ENCODE peak calls at places on chromosomes 12 and 14, in seven cellular contexts. C is uterus, V is HCT116, Q is IMR-90, K is H1, M is transverse colon, R is A549. Y is an unnamed sample.

GRCh38 chr12:1933342-1933992 is 15.0 kb upstream of the CACNA2D4 start:
- DNase-seq in C (peak), V (no peak), Q (peak), K (no peak), M (no peak), R (no peak), Y (no peak)

GRCh38 chr12:76250256-76250655 is 98.0 kb downstream of the BBS10 start:
- DNase-seq in C (no peak), V (no peak), Q (peak), K (no peak), M (no peak), R (no peak), Y (no peak)

GRCh38 chr12:56590237-56590830 is 39.8 kb downstream of the BAZ2A start:
- DNase-seq in C (no peak), V (no peak), Q (peak), K (no peak), M (no peak), R (peak), Y (no peak)

GRCh38 chr12:120342156-120342555 is 14.6 kb upstream of the PLA2G1B start:
- DNase-seq in C (no peak), V (no peak), Q (no peak), K (no peak), M (no peak), R (no peak), Y (peak)

GRCh38 chr14:92646952-92647461 is 101.4 kb downstream of the LGMN start:
- DNase-seq in C (peak), V (no peak), Q (peak), K (no peak), M (peak), R (peak), Y (no peak)

GRCh38 chr12:12147111-12147510 is 76.4 kb downstream of the BCL2L14 start:
- DNase-seq in C (no peak), V (no peak), Q (no peak), K (no peak), M (no peak), R (no peak), Y (no peak)

GRCh38 chr12:79174656-79175055 is 310.1 kb downstream of the SYT1 start:
- DNase-seq in C (no peak), V (peak), Q (peak), K (no peak), M (no peak), R (peak), Y (no peak)

GRCh38 chr12:38538319-38538718 is 221.7 kb downstream of the ALG10B start:
- DNase-seq in C (no peak), V (no peak), Q (no peak), K (no peak), M (no peak), R (no peak), Y (no peak)

GRCh38 chr14:32657081-32657480 is 281.6 kb upstream of the NPAS3 start:
- DNase-seq in C (no peak), V (no peak), Q (peak), K (no peak), M (peak), R (peak), Y (no peak)

GRCh38 chr14:61322011-61322798 is 826 bp downstream of the PRKCH start:
- DNase-seq in C (peak), V (no peak), Q (no peak), K (no peak), M (peak), R (no peak), Y (peak)

GRCh38 chr12:126343352-126343751 is 1278.1 kb downstream of the AACS start:
- DNase-seq in C (no peak), V (no peak), Q (no peak), K (no peak), M (no peak), R (no peak), Y (no peak)

GRCh38 chr12:117643971-117644370 is 282.5 kb upstream of the NOS1 start:
- DNase-seq in C (no peak), V (no peak), Q (no peak), K (no peak), M (no peak), R (no peak), Y (no peak)

GRCh38 chr12:114447274-114447716 is 41.4 kb upstream of the TBX5 start:
- DNase-seq in C (no peak), V (no peak), Q (no peak), K (no peak), M (no peak), R (no peak), Y (no peak)

GRCh38 chr12:29534935-29535334 is 37.4 kb upstream of the OVCH1 start:
- DNase-seq in C (no peak), V (no peak), Q (peak), K (no peak), M (no peak), R (no peak), Y (no peak)

GRCh38 chr14:44369401-44370123 is 137.5 kb downstream of the FSCB start:
- DNase-seq in C (no peak), V (no peak), Q (no peak), K (no peak), M (no peak), R (no peak), Y (no peak)

GRCh38 chr12:101927042-101927441 is 49.7 kb downstream of the DRAM1 start:
- DNase-seq in C (no peak), V (no peak), Q (peak), K (no peak), M (no peak), R (no peak), Y (no peak)

GRCh38 chr12:15404485-15404884 is 82.2 kb downstream of the PTPRO start:
- DNase-seq in C (no peak), V (no peak), Q (no peak), K (no peak), M (no peak), R (no peak), Y (no peak)

GRCh38 chr12:20946732-20947131 is 136.2 kb downstream of the SLCO1B3 start:
- DNase-seq in C (no peak), V (peak), Q (no peak), K (no peak), M (no peak), R (peak), Y (no peak)

GRCh38 chr14:61568572-61569011 is 126.7 kb upstream of the HIF1A start:
- DNase-seq in C (no peak), V (no peak), Q (no peak), K (no peak), M (peak), R (no peak), Y (peak)

GRCh38 chr12:52427083-52427482 is 7.1 kb downstream of the KRT75 start:
- DNase-seq in C (no peak), V (peak), Q (no peak), K (no peak), M (no peak), R (no peak), Y (no peak)

GRCh38 chr12:52425466-52425865 is 8.7 kb downstream of the KRT75 start:
- DNase-seq in C (no peak), V (no peak), Q (no peak), K (no peak), M (no peak), R (no peak), Y (no peak)

GRCh38 chr12:52423035-52423434 is 11.1 kb downstream of the KRT75 start:
- DNase-seq in C (peak), V (no peak), Q (no peak), K (no peak), M (no peak), R (no peak), Y (no peak)

GRCh38 chr12:52426034-52426433 is 8.1 kb downstream of the KRT75 start:
- DNase-seq in C (no peak), V (no peak), Q (no peak), K (no peak), M (no peak), R (no peak), Y (no peak)

DNA sequence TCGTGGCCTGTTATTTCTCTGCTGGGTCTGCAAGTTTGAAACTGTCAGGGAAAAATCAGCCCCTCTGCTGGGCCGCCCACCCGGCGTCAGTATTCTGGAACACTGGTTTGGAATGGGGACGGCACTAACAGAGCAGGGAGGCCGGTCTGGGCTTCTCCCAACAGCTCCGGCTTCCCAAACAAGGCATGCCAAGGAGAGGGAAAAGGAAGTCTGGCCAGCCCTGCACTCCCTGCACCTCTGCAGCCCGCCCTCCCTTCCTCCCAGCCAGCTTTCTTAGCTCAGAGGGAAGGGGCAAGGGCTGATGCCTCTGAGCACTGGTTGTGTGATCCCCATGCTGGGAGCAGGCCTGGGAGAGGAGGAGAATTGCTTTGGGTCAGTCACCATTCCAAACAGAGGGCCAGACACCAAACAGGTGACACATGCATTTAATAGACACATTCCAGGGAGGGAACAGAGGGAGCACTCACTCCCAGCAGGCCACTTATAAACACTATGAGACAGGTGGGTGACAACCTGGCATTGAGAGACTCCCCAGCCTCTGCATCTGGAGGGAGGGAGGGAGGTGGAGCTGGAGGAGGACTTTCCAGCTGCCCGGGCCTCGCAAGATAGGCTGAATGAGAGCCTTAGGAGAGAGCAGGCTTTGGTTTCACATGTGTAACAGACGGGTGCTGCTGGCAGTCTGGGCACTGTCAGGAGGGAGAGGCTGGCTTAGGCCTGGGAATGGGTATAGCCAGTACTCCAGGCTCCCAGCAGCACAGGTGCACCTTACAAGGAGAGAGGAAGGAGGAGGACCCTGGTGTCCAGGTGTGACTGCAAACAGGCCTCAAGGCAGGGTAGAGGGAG is 10.3 kb downstream of the KRT75 start:
- DNase-seq in C (no peak), V (no peak), Q (no peak), K (no peak), M (no peak), R (no peak), Y (no peak)
- TF ChIP-seq POLR2A in C (no peak), V (no peak), Q (no peak), K (no peak), M (no peak), R (no peak), Y (no peak)

GRCh38 chr12:32535260-32535999 is 136.1 kb downstream of the FGD4 start:
- DNase-seq in C (peak), V (no peak), Q (peak), K (no peak), M (peak), R (peak), Y (peak)
- TF ChIP-seq POLR2A in C (no peak), V (no peak), Q (peak), K (no peak), M (peak), R (no peak), Y (peak)

GRCh38 chr12:52006726-52007157 is at the start of gene TAMALIN:
- DNase-seq in C (peak), V (no peak), Q (peak), K (no peak), M (peak), R (no peak), Y (peak)
- TF ChIP-seq POLR2A in C (peak), V (no peak), Q (peak), K (no peak), M (peak), R (no peak), Y (peak)

GRCh38 chr12:6965026-6965661 is 5.3 kb downstream of the PHB2 start:
- DNase-seq in C (peak), V (peak), Q (peak), K (no peak), M (peak), R (peak), Y (peak)
- TF ChIP-seq POLR2A in C (no peak), V (peak), Q (no peak), K (no peak), M (peak), R (no peak), Y (no peak)

DNA sequence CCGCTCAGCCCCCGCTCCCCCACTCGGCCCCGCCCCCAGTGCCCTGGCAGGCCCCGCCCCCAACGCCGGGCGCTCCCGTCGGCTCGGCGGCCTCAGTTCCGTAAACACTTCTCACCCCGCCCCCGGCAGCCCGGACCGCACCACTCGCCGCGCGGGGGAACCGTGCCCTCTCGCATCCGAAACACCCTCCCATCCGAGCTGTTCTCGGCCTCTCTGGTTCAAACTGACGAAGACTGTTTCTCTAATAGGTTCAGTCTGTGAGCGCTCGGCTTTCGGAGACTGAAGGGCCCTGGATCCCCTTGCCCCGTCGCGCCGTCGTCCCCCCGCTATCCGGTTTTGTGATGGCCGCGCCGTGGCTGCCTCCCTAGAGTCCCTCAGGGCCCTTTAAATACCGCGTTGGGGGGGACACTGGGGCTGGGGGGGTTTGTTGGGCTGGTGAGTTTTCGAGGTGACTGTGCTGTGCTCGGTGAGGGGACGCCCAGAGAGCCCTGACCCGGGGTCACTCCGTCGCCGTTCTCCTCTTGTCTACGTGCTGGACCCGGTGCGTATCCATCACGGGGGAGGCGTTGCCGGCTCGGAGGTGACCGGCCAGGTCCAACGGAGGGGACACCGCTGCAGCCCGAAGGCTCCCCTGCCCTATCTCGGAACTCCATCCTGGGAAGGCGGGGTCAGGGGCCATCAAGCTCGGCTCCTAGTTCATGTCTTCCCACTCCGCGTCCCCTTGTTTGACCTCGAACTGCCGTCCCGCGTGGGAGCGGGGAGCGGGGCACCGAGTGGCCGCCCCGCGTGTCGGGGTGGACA is at the start of gene TCP11L2:
- DNase-seq in C (peak), V (no peak), Q (peak), K (no peak), M (peak), R (peak), Y (peak)
- TF ChIP-seq POLR2A in C (peak), V (no peak), Q (peak), K (no peak), M (peak), R (no peak), Y (no peak)

GRCh38 chr14:105445290-105445689 is 25.7 kb downstream of the MTA1 start:
- DNase-seq in C (no peak), V (no peak), Q (no peak), K (no peak), M (no peak), R (no peak), Y (no peak)

GRCh38 chr14:105444859-105445258 is 25.2 kb downstream of the MTA1 start:
- DNase-seq in C (no peak), V (no peak), Q (no peak), K (no peak), M (no peak), R (no peak), Y (no peak)

GRCh38 chr14:105447651-105448640 is 26.7 kb upstream of the CRIP2 start:
- DNase-seq in C (no peak), V (no peak), Q (no peak), K (no peak), M (no peak), R (no peak), Y (no peak)

GRCh38 chr14:105446971-105447370 is 27.3 kb downstream of the MTA1 start:
- DNase-seq in C (no peak), V (no peak), Q (no peak), K (no peak), M (no peak), R (no peak), Y (no peak)

DNA sequence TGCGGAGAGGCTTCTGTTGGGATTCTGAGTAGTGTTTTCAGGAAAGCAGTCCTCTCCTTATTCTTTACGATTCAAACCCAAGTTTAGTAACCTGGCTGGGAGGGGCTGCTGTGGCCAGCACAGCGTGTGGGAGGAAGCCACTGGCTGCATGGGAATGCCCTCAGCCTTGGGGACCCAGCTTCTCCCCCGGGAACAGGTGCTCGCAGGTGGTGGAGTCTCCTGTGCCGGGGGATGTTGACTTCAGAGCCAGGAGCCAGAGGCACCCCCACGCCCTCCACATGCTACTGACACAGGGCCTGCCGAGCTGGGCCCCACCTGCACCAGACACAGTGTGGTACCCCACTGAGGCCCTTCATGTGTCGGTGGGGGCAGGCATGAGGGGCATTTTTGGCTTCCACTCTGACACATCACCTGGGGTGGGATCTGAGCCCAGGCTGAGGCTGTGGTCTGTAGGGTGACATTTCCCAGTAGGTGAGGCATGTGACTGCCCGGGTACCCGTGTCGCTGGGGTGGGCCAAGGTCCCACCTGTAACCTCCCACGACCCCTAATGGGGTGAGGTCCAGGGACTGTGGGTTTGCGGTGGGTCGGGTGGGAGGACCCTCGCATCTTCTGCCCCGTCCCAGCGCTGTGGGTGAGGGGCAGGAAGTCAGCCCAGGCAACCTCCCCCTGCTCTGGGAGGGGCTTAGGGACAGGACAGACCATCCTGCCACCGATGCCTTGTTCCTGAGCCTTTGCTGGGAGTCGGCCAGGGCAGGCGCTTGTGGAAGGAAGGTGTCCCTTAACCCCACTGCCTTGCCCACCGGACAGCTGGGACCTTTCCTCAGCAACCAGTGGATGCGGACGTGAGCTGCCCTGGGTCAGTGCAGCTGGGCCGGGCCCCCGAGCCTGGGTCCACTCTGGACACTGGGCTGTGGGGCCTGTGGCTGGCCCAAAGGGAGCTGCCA is 26.5 kb downstream of the MTA1 start:
- DNase-seq in C (no peak), V (no peak), Q (no peak), K (no peak), M (no peak), R (no peak), Y (no peak)
- TF ChIP-seq POLR2A in C (no peak), V (no peak), Q (no peak), K (no peak), M (no peak), R (no peak), Y (no peak)

GRCh38 chr12:40211185-40211584 is 13.6 kb upstream of the LRRK2 start:
- DNase-seq in C (no peak), V (no peak), Q (no peak), K (no peak), M (no peak), R (no peak), Y (no peak)

GRCh38 chr12:40219760-40220159 is 5.0 kb upstream of the LRRK2 start:
- DNase-seq in C (no peak), V (no peak), Q (no peak), K (no peak), M (no peak), R (no peak), Y (no peak)

GRCh38 chr12:40212566-40212965 is 12.2 kb upstream of the LRRK2 start:
- DNase-seq in C (no peak), V (no peak), Q (no peak), K (no peak), M (no peak), R (no peak), Y (no peak)

GRCh38 chr12:40216516-40217288 is 8.1 kb upstream of the LRRK2 start:
- DNase-seq in C (no peak), V (no peak), Q (no peak), K (no peak), M (no peak), R (no peak), Y (no peak)

GRCh38 chr12:40215977-40216376 is 8.8 kb upstream of the LRRK2 start:
- DNase-seq in C (no peak), V (no peak), Q (peak), K (no peak), M (no peak), R (no peak), Y (no peak)
- TF ChIP-seq POLR2A in C (no peak), V (no peak), Q (no peak), K (no peak), M (no peak), R (no peak), Y (no peak)

GRCh38 chr12:50110127-50110761 is 1.8 kb upstream of the COX14 start:
- DNase-seq in C (no peak), V (no peak), Q (no peak), K (no peak), M (peak), R (peak), Y (peak)

GRCh38 chr12:50110762-50111416 is 1.1 kb upstream of the COX14 start:
- DNase-seq in C (peak), V (no peak), Q (peak), K (no peak), M (peak), R (peak), Y (peak)

GRCh38 chr12:50111417-50111692 is 681 bp upstream of the COX14 start:
- DNase-seq in C (no peak), V (no peak), Q (no peak), K (no peak), M (no peak), R (no peak), Y (no peak)

GRCh38 chr12:50112456-50113218 is 601 bp downstream of the COX14 start:
- DNase-seq in C (no peak), V (no peak), Q (no peak), K (peak), M (no peak), R (no peak), Y (no peak)

GRCh38 chr12:50111693-50112455 is at the start of gene COX14:
- DNase-seq in C (peak), V (peak), Q (peak), K (peak), M (peak), R (peak), Y (peak)
- TF ChIP-seq POLR2A in C (peak), V (peak), Q (peak), K (no peak), M (peak), R (peak), Y (peak)

GRCh38 chr14:63212209-63212608 is 8.0 kb downstream of the RHOJ start:
- DNase-seq in C (no peak), V (no peak), Q (no peak), K (no peak), M (no peak), R (no peak), Y (no peak)
- TF ChIP-seq POLR2A in C (no peak), V (no peak), Q (no peak), K (no peak), M (no peak), R (no peak), Y (no peak)

Y was measured in right lobe of liver.